ENCODE peak calls at places on chromosomes 12 and 14, in eight cellular contexts. One of them, this sample, is unnamed.

GRCh38 chr12:99253068-99253467 is 394.5 kb upstream of the GARIN6 start:
- DNase-seq in omental fat pad: no peak
- DNase-seq in ureter: no peak
- DNase-seq in activated CD4-positive, alpha-beta T cell treated with anti-CD3 and anti-CD28 coated beads, Interleukin-2, amount 50 U/mL, for 1 hour: no peak
- DNase-seq in body of pancreas: no peak
- DNase-seq in NCI-H748 treated with DMSO at 0.1 percent for 48 hours: no peak
- DNase-seq in neuronal stem cell: no peak
- DNase-seq in cardiac muscle cell: no peak
- DNase-seq in this sample: no peak

GRCh38 chr14:24838945-24839616 is 205.1 kb upstream of the GZMB start:
- DNase-seq in omental fat pad: no peak
- DNase-seq in ureter: no peak
- DNase-seq in activated CD4-positive, alpha-beta T cell treated with anti-CD3 and anti-CD28 coated beads, Interleukin-2, amount 50 U/mL, for 1 hour: no peak
- DNase-seq in body of pancreas: no peak
- DNase-seq in NCI-H748 treated with DMSO at 0.1 percent for 48 hours: no peak
- DNase-seq in neuronal stem cell: peak; percentile 18
- DNase-seq in cardiac muscle cell: peak; percentile 65
- DNase-seq in this sample: peak; percentile 57

GRCh38 chr12:117161460-117162166 is 28.7 kb downstream of the FBXO21 start:
- DNase-seq in omental fat pad: no peak
- DNase-seq in ureter: no peak
- DNase-seq in activated CD4-positive, alpha-beta T cell treated with anti-CD3 and anti-CD28 coated beads, Interleukin-2, amount 50 U/mL, for 1 hour: no peak
- DNase-seq in body of pancreas: no peak
- DNase-seq in NCI-H748 treated with DMSO at 0.1 percent for 48 hours: no peak
- DNase-seq in neuronal stem cell: no peak
- DNase-seq in cardiac muscle cell: no peak
- DNase-seq in this sample: no peak

GRCh38 chr12:70482764-70483163 is 116.7 kb downstream of the KCNMB4 start:
- DNase-seq in omental fat pad: no peak
- DNase-seq in ureter: no peak
- DNase-seq in activated CD4-positive, alpha-beta T cell treated with anti-CD3 and anti-CD28 coated beads, Interleukin-2, amount 50 U/mL, for 1 hour: no peak
- DNase-seq in body of pancreas: no peak
- DNase-seq in NCI-H748 treated with DMSO at 0.1 percent for 48 hours: no peak
- DNase-seq in neuronal stem cell: no peak
- DNase-seq in cardiac muscle cell: no peak
- DNase-seq in this sample: no peak

GRCh38 chr12:12527820-12528296 is 34.8 kb downstream of the DUSP16 start:
- DNase-seq in omental fat pad: no peak
- DNase-seq in ureter: no peak
- DNase-seq in activated CD4-positive, alpha-beta T cell treated with anti-CD3 and anti-CD28 coated beads, Interleukin-2, amount 50 U/mL, for 1 hour: no peak
- DNase-seq in body of pancreas: no peak
- DNase-seq in NCI-H748 treated with DMSO at 0.1 percent for 48 hours: no peak
- DNase-seq in neuronal stem cell: no peak
- DNase-seq in cardiac muscle cell: no peak
- DNase-seq in this sample: no peak

GRCh38 chr14:99415496-99416281 is 65.0 kb downstream of the SETD3 start:
- DNase-seq in omental fat pad: no peak
- DNase-seq in ureter: peak; percentile 57
- DNase-seq in activated CD4-positive, alpha-beta T cell treated with anti-CD3 and anti-CD28 coated beads, Interleukin-2, amount 50 U/mL, for 1 hour: peak; percentile 54
- DNase-seq in body of pancreas: peak; percentile 67
- DNase-seq in NCI-H748 treated with DMSO at 0.1 percent for 48 hours: peak; percentile 81
- DNase-seq in neuronal stem cell: peak; percentile 80
- DNase-seq in cardiac muscle cell: peak; percentile 85
- DNase-seq in this sample: no peak

GRCh38 chr12:47400251-47400650 is 305.6 kb downstream of the RPAP3 start:
- DNase-seq in omental fat pad: no peak
- DNase-seq in ureter: no peak
- DNase-seq in activated CD4-positive, alpha-beta T cell treated with anti-CD3 and anti-CD28 coated beads, Interleukin-2, amount 50 U/mL, for 1 hour: no peak
- DNase-seq in body of pancreas: no peak
- DNase-seq in NCI-H748 treated with DMSO at 0.1 percent for 48 hours: no peak
- DNase-seq in neuronal stem cell: no peak
- DNase-seq in cardiac muscle cell: no peak
- DNase-seq in this sample: no peak

GRCh38 chr12:5499566-5500325 is 67.8 kb downstream of the NTF3 start:
- DNase-seq in omental fat pad: no peak
- DNase-seq in ureter: no peak
- DNase-seq in activated CD4-positive, alpha-beta T cell treated with anti-CD3 and anti-CD28 coated beads, Interleukin-2, amount 50 U/mL, for 1 hour: no peak
- DNase-seq in body of pancreas: no peak
- DNase-seq in NCI-H748 treated with DMSO at 0.1 percent for 48 hours: no peak
- DNase-seq in neuronal stem cell: no peak
- DNase-seq in cardiac muscle cell: no peak
- DNase-seq in this sample: no peak

GRCh38 chr12:79871621-79872020 is 63.3 kb downstream of the PPP1R12A start:
- DNase-seq in omental fat pad: no peak
- DNase-seq in ureter: no peak
- DNase-seq in activated CD4-positive, alpha-beta T cell treated with anti-CD3 and anti-CD28 coated beads, Interleukin-2, amount 50 U/mL, for 1 hour: no peak
- DNase-seq in body of pancreas: no peak
- DNase-seq in NCI-H748 treated with DMSO at 0.1 percent for 48 hours: no peak
- DNase-seq in neuronal stem cell: no peak
- DNase-seq in cardiac muscle cell: no peak
- DNase-seq in this sample: no peak

GRCh38 chr12:107894589-107894988 is 120.1 kb downstream of the ASCL4 start:
- DNase-seq in omental fat pad: no peak
- DNase-seq in ureter: no peak
- DNase-seq in activated CD4-positive, alpha-beta T cell treated with anti-CD3 and anti-CD28 coated beads, Interleukin-2, amount 50 U/mL, for 1 hour: no peak
- DNase-seq in body of pancreas: no peak
- DNase-seq in NCI-H748 treated with DMSO at 0.1 percent for 48 hours: no peak
- DNase-seq in neuronal stem cell: no peak
- DNase-seq in cardiac muscle cell: no peak
- DNase-seq in this sample: no peak

GRCh38 chr12:11822071-11822818 is 172.8 kb downstream of the ETV6 start:
- DNase-seq in omental fat pad: peak; percentile 62
- DNase-seq in ureter: no peak
- DNase-seq in activated CD4-positive, alpha-beta T cell treated with anti-CD3 and anti-CD28 coated beads, Interleukin-2, amount 50 U/mL, for 1 hour: peak; percentile 39
- DNase-seq in body of pancreas: peak; percentile 40
- DNase-seq in NCI-H748 treated with DMSO at 0.1 percent for 48 hours: no peak
- DNase-seq in neuronal stem cell: peak; percentile 50
- DNase-seq in cardiac muscle cell: peak; percentile 58
- DNase-seq in this sample: no peak

GRCh38 chr12:989751-990278 is 1.2 kb upstream of the ERC1 start:
- DNase-seq in omental fat pad: peak; percentile 26
- DNase-seq in ureter: no peak
- DNase-seq in activated CD4-positive, alpha-beta T cell treated with anti-CD3 and anti-CD28 coated beads, Interleukin-2, amount 50 U/mL, for 1 hour: no peak
- DNase-seq in body of pancreas: peak; percentile 16
- DNase-seq in NCI-H748 treated with DMSO at 0.1 percent for 48 hours: peak; percentile 4
- DNase-seq in neuronal stem cell: peak; percentile 21
- DNase-seq in cardiac muscle cell: peak; percentile 74
- DNase-seq in this sample: no peak

GRCh38 chr14:99758121-99758871 is 34.9 kb upstream of the EML1 start:
- DNase-seq in omental fat pad: no peak
- DNase-seq in ureter: no peak
- DNase-seq in activated CD4-positive, alpha-beta T cell treated with anti-CD3 and anti-CD28 coated beads, Interleukin-2, amount 50 U/mL, for 1 hour: no peak
- DNase-seq in body of pancreas: no peak
- DNase-seq in NCI-H748 treated with DMSO at 0.1 percent for 48 hours: no peak
- DNase-seq in neuronal stem cell: no peak
- DNase-seq in cardiac muscle cell: peak; percentile 69
- DNase-seq in this sample: no peak

GRCh38 chr14:67435603-67436002 is 23.6 kb upstream of the PLEK2 start:
- DNase-seq in omental fat pad: no peak
- DNase-seq in ureter: no peak
- DNase-seq in activated CD4-positive, alpha-beta T cell treated with anti-CD3 and anti-CD28 coated beads, Interleukin-2, amount 50 U/mL, for 1 hour: no peak
- DNase-seq in body of pancreas: no peak
- DNase-seq in NCI-H748 treated with DMSO at 0.1 percent for 48 hours: no peak
- DNase-seq in neuronal stem cell: no peak
- DNase-seq in cardiac muscle cell: no peak
- DNase-seq in this sample: no peak

GRCh38 chr14:102683399-102684275 is 91.2 kb downstream of the RCOR1 start:
- DNase-seq in omental fat pad: no peak
- DNase-seq in ureter: no peak
- DNase-seq in activated CD4-positive, alpha-beta T cell treated with anti-CD3 and anti-CD28 coated beads, Interleukin-2, amount 50 U/mL, for 1 hour: no peak
- DNase-seq in body of pancreas: peak; percentile 19
- DNase-seq in NCI-H748 treated with DMSO at 0.1 percent for 48 hours: no peak
- DNase-seq in neuronal stem cell: no peak
- DNase-seq in cardiac muscle cell: no peak
- DNase-seq in this sample: peak; percentile 48

GRCh38 chr14:57812000-57812399 is 53.9 kb downstream of the SLC35F4 start:
- DNase-seq in omental fat pad: no peak
- DNase-seq in ureter: no peak
- DNase-seq in activated CD4-positive, alpha-beta T cell treated with anti-CD3 and anti-CD28 coated beads, Interleukin-2, amount 50 U/mL, for 1 hour: no peak
- DNase-seq in body of pancreas: no peak
- DNase-seq in NCI-H748 treated with DMSO at 0.1 percent for 48 hours: no peak
- DNase-seq in neuronal stem cell: no peak
- DNase-seq in cardiac muscle cell: no peak
- DNase-seq in this sample: no peak

GRCh38 chr12:15534322-15534721 is 212.0 kb downstream of the PTPRO start:
- DNase-seq in omental fat pad: no peak
- DNase-seq in ureter: no peak
- DNase-seq in activated CD4-positive, alpha-beta T cell treated with anti-CD3 and anti-CD28 coated beads, Interleukin-2, amount 50 U/mL, for 1 hour: no peak
- DNase-seq in body of pancreas: no peak
- DNase-seq in NCI-H748 treated with DMSO at 0.1 percent for 48 hours: no peak
- DNase-seq in neuronal stem cell: no peak
- DNase-seq in cardiac muscle cell: peak; percentile 23
- DNase-seq in this sample: no peak

GRCh38 chr12:30610718-30611117 is 85.0 kb downstream of the IPO8 start:
- DNase-seq in omental fat pad: no peak
- DNase-seq in ureter: no peak
- DNase-seq in activated CD4-positive, alpha-beta T cell treated with anti-CD3 and anti-CD28 coated beads, Interleukin-2, amount 50 U/mL, for 1 hour: no peak
- DNase-seq in body of pancreas: no peak
- DNase-seq in NCI-H748 treated with DMSO at 0.1 percent for 48 hours: no peak
- DNase-seq in neuronal stem cell: no peak
- DNase-seq in cardiac muscle cell: no peak
- DNase-seq in this sample: no peak

GRCh38 chr12:98896938-98897337 is 251.8 kb downstream of the APAF1 start:
- DNase-seq in omental fat pad: no peak
- DNase-seq in ureter: no peak
- DNase-seq in activated CD4-positive, alpha-beta T cell treated with anti-CD3 and anti-CD28 coated beads, Interleukin-2, amount 50 U/mL, for 1 hour: no peak
- DNase-seq in body of pancreas: no peak
- DNase-seq in NCI-H748 treated with DMSO at 0.1 percent for 48 hours: no peak
- DNase-seq in neuronal stem cell: no peak
- DNase-seq in cardiac muscle cell: peak; percentile 19
- DNase-seq in this sample: no peak

GRCh38 chr14:41859336-41859735 is 252.7 kb downstream of the LRFN5 start:
- DNase-seq in omental fat pad: no peak
- DNase-seq in ureter: no peak
- DNase-seq in activated CD4-positive, alpha-beta T cell treated with anti-CD3 and anti-CD28 coated beads, Interleukin-2, amount 50 U/mL, for 1 hour: no peak
- DNase-seq in body of pancreas: no peak
- DNase-seq in NCI-H748 treated with DMSO at 0.1 percent for 48 hours: no peak
- DNase-seq in neuronal stem cell: no peak
- DNase-seq in cardiac muscle cell: peak; percentile 53
- DNase-seq in this sample: no peak

GRCh38 chr14:22537436-22538310 is 51.4 kb downstream of the DAD1 start:
- DNase-seq in omental fat pad: no peak
- DNase-seq in ureter: no peak
- DNase-seq in activated CD4-positive, alpha-beta T cell treated with anti-CD3 and anti-CD28 coated beads, Interleukin-2, amount 50 U/mL, for 1 hour: no peak
- DNase-seq in body of pancreas: no peak
- DNase-seq in NCI-H748 treated with DMSO at 0.1 percent for 48 hours: no peak
- DNase-seq in neuronal stem cell: no peak
- DNase-seq in cardiac muscle cell: no peak
- DNase-seq in this sample: no peak

GRCh38 chr14:74619672-74620131 is 7.7 kb upstream of the LTBP2 start:
- DNase-seq in omental fat pad: peak; percentile 46
- DNase-seq in ureter: peak; percentile 62
- DNase-seq in activated CD4-positive, alpha-beta T cell treated with anti-CD3 and anti-CD28 coated beads, Interleukin-2, amount 50 U/mL, for 1 hour: no peak
- DNase-seq in body of pancreas: peak; percentile 63
- DNase-seq in NCI-H748 treated with DMSO at 0.1 percent for 48 hours: no peak
- DNase-seq in neuronal stem cell: no peak
- DNase-seq in cardiac muscle cell: peak; percentile 98
- DNase-seq in this sample: peak; percentile 92

GRCh38 chr12:106981781-106982180 is 5.2 kb downstream of the MTERF2 start:
- DNase-seq in omental fat pad: no peak
- DNase-seq in ureter: no peak
- DNase-seq in activated CD4-positive, alpha-beta T cell treated with anti-CD3 and anti-CD28 coated beads, Interleukin-2, amount 50 U/mL, for 1 hour: no peak
- DNase-seq in body of pancreas: no peak
- DNase-seq in NCI-H748 treated with DMSO at 0.1 percent for 48 hours: no peak
- DNase-seq in neuronal stem cell: no peak
- DNase-seq in cardiac muscle cell: peak; percentile 77
- DNase-seq in this sample: no peak

GRCh38 chr12:101407054-101407437 is 526 bp downstream of the ARL1 start:
- DNase-seq in omental fat pad: no peak
- DNase-seq in ureter: no peak
- DNase-seq in activated CD4-positive, alpha-beta T cell treated with anti-CD3 and anti-CD28 coated beads, Interleukin-2, amount 50 U/mL, for 1 hour: peak; percentile 15
- DNase-seq in body of pancreas: no peak
- DNase-seq in NCI-H748 treated with DMSO at 0.1 percent for 48 hours: peak; percentile 20
- DNase-seq in neuronal stem cell: no peak
- DNase-seq in cardiac muscle cell: no peak
- DNase-seq in this sample: no peak

GRCh38 chr12:87827638-87828264 is 201.4 kb downstream of the C12orf50 start:
- DNase-seq in omental fat pad: no peak
- DNase-seq in ureter: no peak
- DNase-seq in activated CD4-positive, alpha-beta T cell treated with anti-CD3 and anti-CD28 coated beads, Interleukin-2, amount 50 U/mL, for 1 hour: no peak
- DNase-seq in body of pancreas: no peak
- DNase-seq in NCI-H748 treated with DMSO at 0.1 percent for 48 hours: no peak
- DNase-seq in neuronal stem cell: no peak
- DNase-seq in cardiac muscle cell: peak; percentile 48
- DNase-seq in this sample: no peak

GRCh38 chr14:80587096-80587724 is 354.3 kb downstream of the CEP128 start:
- DNase-seq in omental fat pad: no peak
- DNase-seq in ureter: no peak
- DNase-seq in activated CD4-positive, alpha-beta T cell treated with anti-CD3 and anti-CD28 coated beads, Interleukin-2, amount 50 U/mL, for 1 hour: no peak
- DNase-seq in body of pancreas: peak; percentile 11
- DNase-seq in NCI-H748 treated with DMSO at 0.1 percent for 48 hours: peak; percentile 26
- DNase-seq in neuronal stem cell: no peak
- DNase-seq in cardiac muscle cell: peak; percentile 71
- DNase-seq in this sample: no peak

GRCh38 chr12:67400742-67401141 is 131.6 kb downstream of the CAND1 start:
- DNase-seq in omental fat pad: no peak
- DNase-seq in ureter: no peak
- DNase-seq in activated CD4-positive, alpha-beta T cell treated with anti-CD3 and anti-CD28 coated beads, Interleukin-2, amount 50 U/mL, for 1 hour: no peak
- DNase-seq in body of pancreas: no peak
- DNase-seq in NCI-H748 treated with DMSO at 0.1 percent for 48 hours: no peak
- DNase-seq in neuronal stem cell: no peak
- DNase-seq in cardiac muscle cell: no peak
- DNase-seq in this sample: no peak

GRCh38 chr14:34331728-34332623 is 130.1 kb downstream of the SPTSSA start:
- DNase-seq in omental fat pad: peak; percentile 33
- DNase-seq in ureter: peak; percentile 90
- DNase-seq in activated CD4-positive, alpha-beta T cell treated with anti-CD3 and anti-CD28 coated beads, Interleukin-2, amount 50 U/mL, for 1 hour: peak; percentile 55
- DNase-seq in body of pancreas: peak; percentile 72
- DNase-seq in NCI-H748 treated with DMSO at 0.1 percent for 48 hours: peak; percentile 53
- DNase-seq in neuronal stem cell: peak; percentile 32
- DNase-seq in cardiac muscle cell: peak; percentile 61
- DNase-seq in this sample: peak; percentile 52

GRCh38 chr14:69005432-69006148 is 26.5 kb upstream of the ACTN1 start:
- DNase-seq in omental fat pad: peak; percentile 56
- DNase-seq in ureter: peak; percentile 63
- DNase-seq in activated CD4-positive, alpha-beta T cell treated with anti-CD3 and anti-CD28 coated beads, Interleukin-2, amount 50 U/mL, for 1 hour: no peak
- DNase-seq in body of pancreas: peak; percentile 57
- DNase-seq in NCI-H748 treated with DMSO at 0.1 percent for 48 hours: no peak
- DNase-seq in neuronal stem cell: peak; percentile 29
- DNase-seq in cardiac muscle cell: peak; percentile 91
- DNase-seq in this sample: peak; percentile 75

GRCh38 chr14:97713023-97713422 is 915.8 kb downstream of the VRK1 start:
- DNase-seq in omental fat pad: no peak
- DNase-seq in ureter: no peak
- DNase-seq in activated CD4-positive, alpha-beta T cell treated with anti-CD3 and anti-CD28 coated beads, Interleukin-2, amount 50 U/mL, for 1 hour: no peak
- DNase-seq in body of pancreas: no peak
- DNase-seq in NCI-H748 treated with DMSO at 0.1 percent for 48 hours: no peak
- DNase-seq in neuronal stem cell: no peak
- DNase-seq in cardiac muscle cell: no peak
- DNase-seq in this sample: no peak

GRCh38 chr12:117466677-117467362 is 105.4 kb upstream of the NOS1 start:
- DNase-seq in omental fat pad: no peak
- DNase-seq in ureter: no peak
- DNase-seq in activated CD4-positive, alpha-beta T cell treated with anti-CD3 and anti-CD28 coated beads, Interleukin-2, amount 50 U/mL, for 1 hour: no peak
- DNase-seq in body of pancreas: no peak
- DNase-seq in NCI-H748 treated with DMSO at 0.1 percent for 48 hours: no peak
- DNase-seq in neuronal stem cell: no peak
- DNase-seq in cardiac muscle cell: no peak
- DNase-seq in this sample: no peak

GRCh38 chr14:79056879-79057278 is 886.7 kb downstream of the NRXN3 start:
- DNase-seq in omental fat pad: no peak
- DNase-seq in ureter: no peak
- DNase-seq in activated CD4-positive, alpha-beta T cell treated with anti-CD3 and anti-CD28 coated beads, Interleukin-2, amount 50 U/mL, for 1 hour: no peak
- DNase-seq in body of pancreas: no peak
- DNase-seq in NCI-H748 treated with DMSO at 0.1 percent for 48 hours: no peak
- DNase-seq in neuronal stem cell: no peak
- DNase-seq in cardiac muscle cell: no peak
- DNase-seq in this sample: no peak

GRCh38 chr14:101840649-101841365 is 79.3 kb downstream of the PPP2R5C start:
- DNase-seq in omental fat pad: no peak
- DNase-seq in ureter: no peak
- DNase-seq in activated CD4-positive, alpha-beta T cell treated with anti-CD3 and anti-CD28 coated beads, Interleukin-2, amount 50 U/mL, for 1 hour: no peak
- DNase-seq in body of pancreas: no peak
- DNase-seq in NCI-H748 treated with DMSO at 0.1 percent for 48 hours: no peak
- DNase-seq in neuronal stem cell: no peak
- DNase-seq in cardiac muscle cell: no peak
- DNase-seq in this sample: no peak

This sample was measured in right cardiac atrium.